ENCODE peak calls at places on chromosomes 1 and 21, in six cellular contexts. G is HepG2, E is pancreas, Y is osteoblast, M is PC-9, W is RWPE2. X is an unnamed sample.

GRCh38 chr1:174262747-174263241 is 103.5 kb downstream of the RABGAP1L start:
- DNase-seq in G (peak; percentile 46), E (no peak), Y (no peak), M (peak; percentile 6), W (no peak), X (peak; percentile 36)

GRCh38 chr1:117572546-117572945 is 33.3 kb upstream of the TENT5C start:
- DNase-seq in G (no peak), E (no peak), Y (peak; percentile 35), M (no peak), W (no peak), X (no peak)

GRCh38 chr1:89953072-89953626 is 41.8 kb upstream of the ZNF326 start:
- DNase-seq in G (peak; percentile 49), E (no peak), Y (peak; percentile 86), M (peak; percentile 83), W (peak; percentile 88), X (peak; percentile 38)

GRCh38 chr1:210707300-210707699 is 378.6 kb downstream of the HHAT start:
- DNase-seq in G (no peak), E (no peak), Y (peak; percentile 3), M (no peak), W (no peak), X (no peak)

GRCh38 chr1:171127481-171127880 is 36.8 kb downstream of the FMO3 start:
- DNase-seq in G (no peak), E (no peak), Y (peak; percentile 10), M (no peak), W (no peak), X (no peak)

GRCh38 chr1:5836776-5837440 is 155.3 kb downstream of the NPHP4 start:
- DNase-seq in G (no peak), E (no peak), Y (peak; percentile 29), M (no peak), W (no peak), X (peak; percentile 73)

GRCh38 chr1:198001776-198002408 is 84.7 kb downstream of the LHX9 start:
- DNase-seq in G (no peak), E (no peak), Y (no peak), M (no peak), W (no peak), X (no peak)

GRCh38 chr1:70714149-70714548 is 303.1 kb downstream of the CTH start:
- DNase-seq in G (no peak), E (no peak), Y (no peak), M (no peak), W (no peak), X (peak; percentile 28)

GRCh38 chr1:209651148-209651547 is 1.1 kb downstream of the LAMB3 start:
- DNase-seq in G (no peak), E (peak; percentile 65), Y (peak; percentile 95), M (peak; percentile 87), W (no peak), X (no peak)

GRCh38 chr1:68600049-68600661 is 103.3 kb upstream of the DEPDC1 start:
- DNase-seq in G (peak; percentile 3), E (no peak), Y (no peak), M (peak; percentile 8), W (no peak), X (peak; percentile 45)

GRCh38 chr1:169103002-169103401 is 3.5 kb upstream of the ATP1B1 start:
- DNase-seq in G (no peak), E (no peak), Y (peak; percentile 85), M (no peak), W (no peak), X (no peak)

GRCh38 chr21:18041012-18041411 is 203.6 kb upstream of the CHODL start:
- DNase-seq in G (peak; percentile 45), E (no peak), Y (no peak), M (no peak), W (no peak), X (peak; percentile 1)

GRCh38 chr1:86419277-86419903 is 4.6 kb upstream of the CLCA2 start:
- DNase-seq in G (no peak), E (no peak), Y (peak; percentile 91), M (peak; percentile 55), W (no peak), X (peak; percentile 47)

GRCh38 chr1:83860506-83861221 is 138.3 kb downstream of the TTLL7 start:
- DNase-seq in G (peak; percentile 27), E (peak; percentile 84), Y (peak; percentile 79), M (peak; percentile 78), W (peak; percentile 55), X (peak; percentile 81)

GRCh38 chr21:42315296-42315891 is at the start of gene TFF3:
- DNase-seq in G (peak; percentile 84), E (peak; percentile 68), Y (peak; percentile 48), M (no peak), W (no peak), X (peak; percentile 41)

GRCh38 chr1:48246727-48247126 is 24.2 kb downstream of the SLC5A9 start:
- DNase-seq in G (no peak), E (peak; percentile 35), Y (no peak), M (no peak), W (no peak), X (no peak)

GRCh38 chr1:56535949-56536348 is 43.4 kb downstream of the PLPP3 start:
- DNase-seq in G (peak; percentile 71), E (peak; percentile 76), Y (no peak), M (no peak), W (no peak), X (no peak)

GRCh38 chr1:153956997-153957715 is 1.3 kb downstream of the CRTC2 start:
- DNase-seq in G (no peak), E (no peak), Y (peak; percentile 68), M (no peak), W (no peak), X (peak; percentile 31)

GRCh38 chr1:10973552-10973951 is 38.9 kb upstream of the TARDBP start:
- DNase-seq in G (no peak), E (no peak), Y (peak; percentile 53), M (no peak), W (no peak), X (peak; percentile 66)

GRCh38 chr1:53689736-53690401 is 49.1 kb downstream of the GLIS1 start:
- DNase-seq in G (no peak), E (no peak), Y (peak; percentile 76), M (no peak), W (no peak), X (no peak)

GRCh38 chr1:31639543-31639942 is 5.1 kb downstream of the PEF1 start:
- DNase-seq in G (no peak), E (no peak), Y (peak; percentile 91), M (no peak), W (no peak), X (no peak)

GRCh38 chr1:50553921-50554320 is 130.7 kb upstream of the DMRTA2 start:
- DNase-seq in G (peak; percentile 68), E (no peak), Y (no peak), M (no peak), W (no peak), X (no peak)

GRCh38 chr1:62528015-62528414 is 69.3 kb upstream of the ANGPTL3 start:
- DNase-seq in G (no peak), E (peak; percentile 17), Y (no peak), M (no peak), W (no peak), X (no peak)

GRCh38 chr1:9437931-9438330 is 101.3 kb upstream of the SLC25A33 start:
- DNase-seq in G (no peak), E (peak; percentile 81), Y (peak; percentile 80), M (no peak), W (no peak), X (peak; percentile 26)

GRCh38 chr1:173329747-173330146 is 122.6 kb upstream of the TNFSF4 start:
- DNase-seq in G (no peak), E (no peak), Y (no peak), M (no peak), W (no peak), X (no peak)

GRCh38 chr1:56540467-56540866 is 38.9 kb downstream of the PLPP3 start:
- DNase-seq in G (no peak), E (no peak), Y (peak; percentile 52), M (no peak), W (no peak), X (no peak)

GRCh38 chr1:80036690-80037432 is 1030.3 kb upstream of the ADGRL4 start:
- DNase-seq in G (no peak), E (no peak), Y (peak; percentile 36), M (no peak), W (no peak), X (no peak)
- H3K4me3 ChIP-seq in G (no peak overlapping the region), E (no peak overlapping the region), Y (no peak overlapping the region), M (peak overlapping the region; percentile 13), W (no peak overlapping the region), X (no peak overlapping the region)

GRCh38 chr1:23567629-23567995 is 8.3 kb upstream of the ID3 start:
- DNase-seq in G (no peak), E (no peak), Y (no peak), M (no peak), W (no peak), X (no peak)
- H3K4me3 ChIP-seq in G (no peak overlapping the region), E (no peak overlapping the region), Y (peak overlapping the region; percentile 76), M (no peak overlapping the region), W (peak overlapping the region; percentile 39), X (peak overlapping the region; percentile 66)

GRCh38 chr1:93964777-93965200 is 55.6 kb upstream of the GCLM start:
- DNase-seq in G (peak; percentile 90), E (no peak), Y (no peak), M (peak; percentile 90), W (peak; percentile 71), X (no peak)
- H3K4me3 ChIP-seq in G (no peak overlapping the region), E (no peak overlapping the region), Y (no peak overlapping the region), M (peak overlapping the region; percentile 43), W (no peak overlapping the region), X (no peak overlapping the region)

DNA sequence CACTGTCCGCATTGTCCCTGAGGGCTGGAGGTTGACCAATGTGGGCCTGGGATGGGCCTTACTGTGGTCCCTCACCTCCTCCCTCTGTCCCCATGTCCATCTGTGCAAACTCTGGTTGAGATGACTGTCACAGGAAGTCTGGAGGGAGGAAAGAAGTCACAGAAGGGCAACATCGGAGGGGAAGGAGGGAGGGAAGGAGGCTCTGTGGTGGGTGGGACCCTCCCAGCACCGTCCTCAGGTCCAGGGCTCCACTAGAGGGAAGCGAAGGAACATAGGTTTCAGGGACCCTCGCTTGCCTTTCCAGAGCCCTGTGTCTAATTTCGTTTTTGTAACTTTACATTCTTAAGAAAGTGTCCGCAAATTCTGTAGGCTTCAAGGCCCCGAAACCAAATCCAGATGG is 111.3 kb upstream of the SLC44A3 start:
- DNase-seq in G (no peak), E (no peak), Y (no peak), M (no peak), W (no peak), X (no peak)
- H3K4me3 ChIP-seq in G (no peak overlapping the region), E (no peak overlapping the region), Y (no peak overlapping the region), M (no peak overlapping the region), W (no peak overlapping the region), X (no peak overlapping the region)

GRCh38 chr21:32410916-32411315 is 1.6 kb upstream of the EVA1C start:
- DNase-seq in G (no peak), E (no peak), Y (no peak), M (no peak), W (no peak), X (no peak)
- H3K4me3 ChIP-seq in G (no peak overlapping the region), E (no peak overlapping the region), Y (peak overlapping the region; percentile 85), M (no peak overlapping the region), W (peak overlapping the region; percentile 57), X (no peak overlapping the region)